ENCODE peak calls at places on chromosome 13, in seven cellular contexts. F is hippocampal formation; N is stimulated activated CD4-positive, alpha-beta T cell treated with anti-CD3 and anti-CD28 coated beads, Interleukin-15, amount 100 ng/mL, for 1 hour; U is memory B cell; O is fibroblast of pulmonary artery; K is tibial nerve; Q is left lung. Z is an unnamed sample.

GRCh38 chr13:48679941-48680630 is 26.4 kb downstream of the CYSLTR2 start:
- DNase-seq in F (no peak), N (no peak), U (no peak), O (no peak), K (no peak), Q (no peak), Z (no peak)

GRCh38 chr13:113980489-113981064 is 6.7 kb upstream of the C13orf46 start:
- DNase-seq in F (no peak), N (no peak), U (no peak), O (no peak), K (no peak), Q (peak; percentile 22), Z (no peak)

GRCh38 chr13:95154441-95154886 is 146.8 kb downstream of the ABCC4 start:
- DNase-seq in F (no peak), N (no peak), U (no peak), O (peak; percentile 49), K (no peak), Q (no peak), Z (no peak)

GRCh38 chr13:114087430-114087829 is 45.0 kb downstream of the RASA3 start:
- DNase-seq in F (no peak), N (no peak), U (no peak), O (no peak), K (peak; percentile 11), Q (no peak), Z (no peak)

GRCh38 chr13:33381906-33382305 is 96.4 kb upstream of the STARD13 start:
- DNase-seq in F (no peak), N (no peak), U (no peak), O (no peak), K (no peak), Q (no peak), Z (no peak)

GRCh38 chr13:28137556-28137955 is 789 bp upstream of the PAN3 start:
- DNase-seq in F (no peak), N (no peak), U (no peak), O (peak; percentile 13), K (no peak), Q (no peak), Z (no peak)

GRCh38 chr13:71624641-71625040 is 242.4 kb downstream of the DACH1 start:
- DNase-seq in F (no peak), N (no peak), U (no peak), O (no peak), K (no peak), Q (no peak), Z (no peak)

GRCh38 chr13:23433171-23434153 is at the start of gene SACS:
- DNase-seq in F (peak; percentile 47), N (no peak), U (no peak), O (peak; percentile 48), K (no peak), Q (no peak), Z (no peak)

GRCh38 chr13:43094901-43095300 is 71.5 kb downstream of the DNAJC15 start:
- DNase-seq in F (no peak), N (no peak), U (no peak), O (no peak), K (no peak), Q (no peak), Z (no peak)

GRCh38 chr13:100394005-100394695 is 194.4 kb downstream of the GGACT start:
- DNase-seq in F (no peak), N (no peak), U (no peak), O (peak; percentile 50), K (no peak), Q (no peak), Z (peak; percentile 77)

GRCh38 chr13:44967656-44968451 is 21.4 kb downstream of the NUFIP1 start:
- DNase-seq in F (no peak), N (no peak), U (no peak), O (peak; percentile 63), K (no peak), Q (no peak), Z (no peak)

GRCh38 chr13:32947886-32948285 is 68.3 kb upstream of the KL start:
- DNase-seq in F (no peak), N (no peak), U (no peak), O (no peak), K (no peak), Q (no peak), Z (no peak)

GRCh38 chr13:20230913-20231838 is 943 bp downstream of the GJB6 start:
- DNase-seq in F (no peak), N (no peak), U (no peak), O (no peak), K (no peak), Q (no peak), Z (no peak)

GRCh38 chr13:105428816-105429215 is 1106.6 kb downstream of the EFNB2 start:
- DNase-seq in F (no peak), N (no peak), U (no peak), O (no peak), K (no peak), Q (no peak), Z (no peak)

GRCh38 chr13:86870388-86870966 is 800.7 kb upstream of the SLITRK5 start:
- DNase-seq in F (no peak), N (no peak), U (no peak), O (peak; percentile 24), K (no peak), Q (no peak), Z (no peak)

GRCh38 chr13:74287672-74288169 is 153.5 kb upstream of the KLF12 start:
- DNase-seq in F (peak; percentile 70), N (peak; percentile 63), U (peak; percentile 82), O (peak; percentile 65), K (peak; percentile 50), Q (peak; percentile 84), Z (peak; percentile 30)

GRCh38 chr13:97982286-97982685 is 28.8 kb downstream of the IPO5 start:
- DNase-seq in F (no peak), N (no peak), U (no peak), O (peak; percentile 58), K (no peak), Q (no peak), Z (no peak)

GRCh38 chr13:76014618-76015315 is 378.6 kb downstream of the LMO7 start:
- DNase-seq in F (no peak), N (no peak), U (no peak), O (peak; percentile 30), K (no peak), Q (no peak), Z (no peak)

GRCh38 chr13:44679602-44680001 is 103.5 kb upstream of the TSC22D1 start:
- DNase-seq in F (no peak), N (no peak), U (no peak), O (no peak), K (no peak), Q (no peak), Z (no peak)

GRCh38 chr13:47908200-47908902 is 92.7 kb downstream of the SUCLA2 start:
- DNase-seq in F (no peak), N (no peak), U (no peak), O (peak; percentile 31), K (no peak), Q (no peak), Z (no peak)

GRCh38 chr13:51867062-51867461 is 5.3 kb downstream of the CCDC70 start:
- DNase-seq in F (no peak), N (no peak), U (no peak), O (no peak), K (no peak), Q (no peak), Z (no peak)

GRCh38 chr13:41496420-41497234 is 39.3 kb downstream of the RGCC start:
- DNase-seq in F (no peak), N (no peak), U (no peak), O (peak; percentile 11), K (no peak), Q (no peak), Z (no peak)

GRCh38 chr13:23674795-23675640 is 104.8 kb downstream of the TNFRSF19 start:
- DNase-seq in F (no peak), N (no peak), U (no peak), O (peak; percentile 83), K (no peak), Q (no peak), Z (no peak)

GRCh38 chr13:105960326-105960725 is 575.1 kb downstream of the EFNB2 start:
- DNase-seq in F (peak; percentile 14), N (no peak), U (no peak), O (no peak), K (no peak), Q (no peak), Z (no peak)

GRCh38 chr13:25733061-25733491 is 318.7 kb downstream of the SHISA2 start:
- DNase-seq in F (no peak), N (no peak), U (no peak), O (peak; percentile 6), K (no peak), Q (no peak), Z (no peak)

GRCh38 chr13:73000027-73000674 is 58.7 kb upstream of the KLF5 start:
- DNase-seq in F (no peak), N (no peak), U (no peak), O (peak; percentile 54), K (no peak), Q (no peak), Z (peak; percentile 5)

GRCh38 chr13:32426191-32426980 is 1.5 kb downstream of the N4BP2L1 start:
- DNase-seq in F (no peak), N (no peak), U (peak; percentile 61), O (no peak), K (no peak), Q (no peak), Z (peak; percentile 78)

GRCh38 chr13:114225610-114226009 is 9.1 kb upstream of the CDC16 start:
- DNase-seq in F (no peak), N (no peak), U (no peak), O (no peak), K (no peak), Q (no peak), Z (no peak)

Z was measured in GM12864.